ENCODE peak calls at places on chromosomes 12 and 14, in six cellular contexts. O is dorsolateral prefrontal cortex; V is activated naive CD8-positive, alpha-beta T cell treated with anti-CD3 and anti-CD28 coated beads, Interleukin-2, amount 50 U/mL, for 24 hours; H is CD4-positive, alpha-beta T cell; D is HTR-8/SVneo; N is amniotic stem cell. S is an unnamed sample.

GRCh38 chr14:50425816-50426215 is 29.1 kb upstream of the CDKL1 start:
- DNase-seq in H (no peak), V (no peak), N (no peak), D (peak), O (no peak), S (peak)

GRCh38 chr12:50537538-50537919 is 32.7 kb downstream of the DIP2B start:
- DNase-seq in D (peak), H (no peak), N (peak), O (no peak), V (no peak), S (peak)

GRCh38 chr12:26264215-26264838 is 69.0 kb downstream of the SSPN start:
- DNase-seq in N (no peak), D (no peak), O (no peak), V (no peak), H (no peak), S (peak)

GRCh38 chr14:75147423-75148071 is 20.7 kb upstream of the NEK9 start:
- DNase-seq in H (no peak), D (peak), O (peak), N (no peak), V (no peak), S (peak)

GRCh38 chr14:23522643-23523198 is 28.8 kb downstream of the ZFHX2 start:
- DNase-seq in D (no peak), O (no peak), N (no peak), V (no peak), H (no peak), S (no peak)

GRCh38 chr14:95034806-95035205 is 122.5 kb downstream of the DICER1 start:
- DNase-seq in V (no peak), D (no peak), O (no peak), H (no peak), N (no peak), S (no peak)

GRCh38 chr12:64181504-64182291 is 40.4 kb downstream of the KICS2 start:
- DNase-seq in H (no peak), V (no peak), N (peak), D (peak), O (peak), S (peak)

GRCh38 chr14:71290960-71291466 is 383.8 kb downstream of the PCNX1 start:
- DNase-seq in H (no peak), N (no peak), O (peak), D (peak), V (peak), S (peak)

GRCh38 chr12:49104822-49105221 is 5.8 kb downstream of the LMBR1L start:
- DNase-seq in D (no peak), O (no peak), H (no peak), V (no peak), N (no peak), S (no peak)

GRCh38 chr14:54652188-54652889 is 85.4 kb downstream of the SAMD4A start:
- DNase-seq in N (peak), O (no peak), H (no peak), V (no peak), D (peak), S (peak)

GRCh38 chr12:26636710-26637328 is 196.2 kb downstream of the ITPR2 start:
- DNase-seq in H (no peak), V (no peak), O (no peak), N (no peak), D (no peak), S (peak)

GRCh38 chr12:49428652-49429549 is 61.6 kb downstream of the SPATS2 start:
- DNase-seq in O (no peak), N (no peak), V (no peak), H (no peak), D (peak), S (peak)

GRCh38 chr14:38053684-38054083 is 154.0 kb upstream of the SSTR1 start:
- DNase-seq in N (no peak), V (no peak), D (no peak), H (no peak), O (no peak), S (no peak)

GRCh38 chr14:105247026-105247425 is 1.3 kb upstream of the BTBD6 start:
- DNase-seq in D (no peak), N (no peak), H (no peak), V (no peak), O (no peak), S (no peak)

GRCh38 chr14:37061697-37062096 is 110.7 kb downstream of the SLC25A21 start:
- DNase-seq in D (no peak), V (no peak), O (no peak), H (no peak), N (no peak), S (no peak)